ENCODE peak calls at places on chromosomes 1 and 21, in eight cellular contexts. S is HCT116, N is left lung, Y is lung, R is pancreas, G is uterus, A is OCI-LY7, M is fibroblast of lung. H is an unnamed sample. For H3K4me1, the result is how much of the 10 kb centered on the place peaks cover.

GRCh38 chr1:171653796-171654704 is 1.6 kb upstream of the MYOC start:
- DNase-seq in A (no peak), M (peak), R (no peak), S (no peak), G (peak), Y (no peak), N (no peak), H (no peak)

GRCh38 chr1:9561429-9561828 is 22.2 kb downstream of the SLC25A33 start:
- DNase-seq in N (no peak), Y (no peak), A (peak), G (no peak), S (no peak), R (no peak), M (peak), H (peak)

GRCh38 chr1:248618878-248619277 is 16.0 kb downstream of the OR2T11 start:
- DNase-seq in S (peak), G (no peak), R (peak), A (peak), N (peak), M (peak), Y (peak), H (peak)

GRCh38 chr1:179447489-179447888 is 81.7 kb downstream of the AXDND1 start:
- DNase-seq in S (peak), R (no peak), G (no peak), Y (no peak), M (no peak), A (peak), N (no peak), H (peak)

GRCh38 chr1:41733021-41733420 is 185.7 kb downstream of the HIVEP3 start:
- DNase-seq in M (no peak), A (no peak), Y (no peak), G (no peak), S (no peak), N (no peak), R (no peak), H (no peak)

GRCh38 chr1:168135982-168136708 is 585 bp downstream of the GPR161 start:
- DNase-seq in G (peak), R (peak), A (no peak), S (no peak), M (peak), Y (no peak), N (peak), H (peak)

GRCh38 chr1:95193591-95193990 is 40.4 kb upstream of the RWDD3 start:
- DNase-seq in A (no peak), N (no peak), S (no peak), G (no peak), Y (no peak), M (no peak), R (no peak), H (no peak)

GRCh38 chr1:228015276-228016180 is 8.7 kb downstream of the WNT3A start:
- DNase-seq in S (no peak), G (peak), R (no peak), M (no peak), N (peak), A (no peak), Y (no peak), H (no peak)

GRCh38 chr1:45974541-45975269 is 157.7 kb downstream of the PIK3R3 start:
- DNase-seq in N (no peak), S (no peak), A (no peak), R (no peak), Y (no peak), M (no peak), G (no peak), H (no peak)

GRCh38 chr1:57489342-57490036 is 65.6 kb upstream of the DAB1 start:
- DNase-seq in A (no peak), Y (no peak), G (no peak), N (no peak), M (peak), R (no peak), S (no peak), H (peak)

GRCh38 chr1:28580706-28581530 is 11.1 kb upstream of the RAB42 start:
- DNase-seq in A (peak), G (no peak), R (no peak), M (peak), Y (peak), N (peak), S (no peak), H (peak)

GRCh38 chr1:216710042-216710441 is 13.2 kb downstream of the ESRRG start:
- DNase-seq in A (no peak), S (no peak), N (no peak), M (no peak), Y (no peak), R (no peak), G (no peak), H (no peak)

GRCh38 chr21:42578034-42578433 is 64.4 kb downstream of the SLC37A1 start:
- DNase-seq in R (no peak), N (peak), M (no peak), G (peak), Y (no peak), S (no peak), A (no peak), H (no peak)

GRCh38 chr1:201930803-201931202 is 15.5 kb downstream of the LMOD1 start:
- DNase-seq in A (no peak), G (no peak), Y (no peak), N (no peak), R (no peak), M (no peak), S (no peak), H (no peak)

GRCh38 chr1:177909416-177909815 is 60.4 kb downstream of the SEC16B start:
- DNase-seq in G (no peak), Y (no peak), A (no peak), N (no peak), R (no peak), M (no peak), S (no peak), H (no peak)

GRCh38 chr1:56200446-56200845 is 378.9 kb downstream of the PLPP3 start:
- DNase-seq in N (no peak), A (no peak), G (no peak), M (no peak), S (no peak), R (no peak), Y (no peak), H (no peak)

GRCh38 chr1:41724248-41724647 is 194.5 kb downstream of the HIVEP3 start:
- DNase-seq in N (no peak), G (no peak), A (no peak), R (no peak), S (no peak), Y (no peak), M (peak), H (no peak)

GRCh38 chr1:193448682-193449461 is 262.5 kb upstream of the B3GALT2 start:
- DNase-seq in S (no peak), G (no peak), Y (no peak), M (no peak), A (peak), N (no peak), R (no peak), H (no peak)

GRCh38 chr1:41568204-41568603 is 83.7 kb upstream of the EDN2 start:
- DNase-seq in N (no peak), G (no peak), S (no peak), A (no peak), Y (no peak), R (no peak), M (no peak), H (no peak)

GRCh38 chr1:30166194-30166593 is 557.2 kb downstream of the MATN1 start:
- DNase-seq in M (no peak), G (no peak), R (no peak), S (no peak), A (no peak), N (no peak), Y (no peak), H (no peak)

GRCh38 chr1:53765656-53766055 is 26.7 kb upstream of the GLIS1 start:
- DNase-seq in G (no peak), N (no peak), R (no peak), A (no peak), M (peak), Y (no peak), S (no peak), H (peak)

GRCh38 chr1:17188217-17188616 is 16.7 kb upstream of the PADI1 start:
- DNase-seq in A (no peak), R (no peak), S (no peak), G (no peak), M (no peak), N (no peak), Y (no peak), H (no peak)

DNA sequence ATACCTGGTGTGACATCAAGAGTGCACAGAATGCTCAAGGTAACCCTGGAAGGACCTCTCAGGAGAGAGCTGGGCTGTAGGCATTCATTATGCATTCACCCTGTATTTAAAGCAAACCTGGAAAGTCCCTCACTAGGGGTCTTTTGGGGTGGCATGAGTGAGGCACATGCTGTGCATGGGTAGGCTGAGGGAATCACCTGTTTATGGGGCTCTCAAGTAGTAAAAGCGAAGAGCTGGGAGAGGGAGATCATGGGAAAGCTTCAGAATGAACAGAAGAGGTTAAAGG is 736 bp downstream of the EFNA1 start:
- DNase-seq in M (no peak), S (no peak), N (no peak), Y (no peak), G (no peak), A (no peak), R (no peak), H (no peak)
- H3K4me3 ChIP-seq in M (peak), S (peak), N (peak), Y (peak), G (peak), A (no peak), R (peak), H (peak)

GRCh38 chr1:43549921-43550597 is 19.4 kb downstream of the PTPRF start:
- DNase-seq in S (peak), N (peak), Y (peak), G (peak), R (peak), A (no peak), M (no peak), H (no peak)
- H3K27ac ChIP-seq in S (peak), N (peak), Y (no peak), G (peak), R (peak), A (no peak), M (no peak), H (no peak)

DNA sequence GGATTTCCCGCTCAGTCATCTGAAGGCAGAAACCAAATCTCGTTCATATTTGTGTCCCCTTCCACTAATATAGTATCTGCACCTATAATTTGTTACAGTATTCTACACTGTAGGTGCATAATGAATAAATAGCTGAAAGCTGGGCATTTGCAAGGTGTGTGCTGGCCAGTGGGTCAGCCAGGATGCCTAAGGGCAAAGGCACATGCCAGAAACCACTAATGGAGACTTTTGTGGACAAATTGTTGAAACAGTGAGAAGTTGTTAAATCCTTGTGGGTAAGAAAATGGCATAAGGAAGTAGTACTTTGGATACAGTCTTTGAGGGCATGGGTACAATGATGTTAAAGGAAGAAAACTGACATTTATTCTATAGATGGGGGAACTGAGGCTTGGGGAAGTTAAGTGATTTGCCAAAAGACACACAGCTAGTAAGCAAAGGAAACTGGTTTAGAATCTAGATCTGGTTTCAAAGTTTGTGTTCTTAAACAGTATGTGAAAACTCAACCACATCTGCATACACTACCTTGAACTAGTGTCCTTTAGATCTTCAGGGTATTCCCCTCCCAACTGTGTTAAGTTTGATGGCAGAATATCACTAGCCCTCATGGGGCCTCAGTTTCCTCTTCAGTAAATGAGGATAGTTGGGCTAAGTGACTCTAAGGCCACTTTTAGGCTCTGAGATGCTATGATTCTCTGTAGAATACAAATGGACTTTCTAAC is 26.5 kb upstream of the LRRC8C start:
- DNase-seq in A (no peak), M (no peak), S (no peak), R (no peak), Y (no peak), N (no peak), G (no peak), H (no peak)
- H3K4me1 ChIP-seq in A (under half), M (under half), S (under half), R (under half), Y (under half), N (under half), G (under half), H (under half)

GRCh38 chr1:91217911-91218310 is 186.7 kb downstream of the HFM1 start:
- DNase-seq in G (no peak), S (no peak), M (no peak), A (no peak), N (no peak), R (no peak), Y (no peak), H (no peak)
- H3K4me3 ChIP-seq in G (no peak), S (no peak), M (no peak), A (no peak), N (no peak), R (no peak), Y (no peak), H (no peak)

GRCh38 chr1:230087034-230087721 is 20.1 kb downstream of the GALNT2 start:
- DNase-seq in S (no peak), M (no peak), N (no peak), G (no peak), R (no peak), Y (no peak), A (no peak), H (peak)
- H3K27ac ChIP-seq in S (no peak), M (no peak), N (no peak), G (no peak), R (no peak), Y (no peak), A (no peak), H (no peak)

GRCh38 chr1:20164694-20165202 is 21.1 kb upstream of the UBXN10 start:
- DNase-seq in Y (no peak), A (no peak), G (no peak), N (no peak), S (no peak), M (peak), R (no peak), H (no peak)

GRCh38 chr1:20154306-20154831 is 15.2 kb downstream of the PLA2G2F start:
- DNase-seq in R (no peak), S (no peak), Y (no peak), N (peak), A (no peak), M (no peak), G (no peak), H (no peak)

GRCh38 chr1:20165522-20165951 is 20.4 kb upstream of the UBXN10 start:
- DNase-seq in R (no peak), A (peak), M (peak), G (no peak), N (no peak), Y (no peak), S (peak), H (peak)

GRCh38 chr1:20158358-20159070 is 19.4 kb downstream of the PLA2G2F start:
- DNase-seq in S (no peak), N (no peak), A (no peak), M (no peak), G (no peak), R (no peak), Y (no peak), H (no peak)

GRCh38 chr1:20160034-20160433 is 20.9 kb downstream of the PLA2G2F start:
- DNase-seq in R (no peak), N (no peak), Y (no peak), S (peak), G (no peak), A (peak), M (peak), H (no peak)
- H3K4me1 ChIP-seq in R (under half), N (under half), Y (under half), S (under half), G (under half), A (under half), M (under half), H (under half)

DNA sequence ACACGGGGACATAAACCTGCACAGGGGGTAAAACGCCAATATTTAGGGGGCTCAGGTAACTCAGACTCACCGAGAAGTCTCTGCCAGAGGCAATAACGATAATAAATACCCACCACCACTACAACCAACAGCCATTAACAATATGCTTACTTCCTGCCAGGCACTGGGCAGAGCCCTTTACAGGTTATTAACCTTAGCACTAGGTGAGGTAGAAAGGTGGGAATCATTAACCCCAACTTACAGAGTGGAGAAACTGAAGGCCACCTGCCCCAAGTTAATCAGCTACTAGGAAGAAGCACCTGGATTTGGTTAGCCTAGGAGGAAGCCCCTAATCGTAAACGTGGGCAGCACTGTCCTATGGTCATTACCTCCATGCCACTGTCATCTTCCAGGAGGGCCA is 110.1 kb downstream of the UBR4 start:
- DNase-seq in A (no peak), G (no peak), N (no peak), S (no peak), M (no peak), Y (no peak), R (no peak), H (no peak)
- H3K4me3 ChIP-seq in A (no peak), G (no peak), N (no peak), S (no peak), M (no peak), Y (no peak), R (no peak), H (no peak)

GRCh38 chr1:68045511-68046180 is 4.8 kb downstream of the DIRAS3 start:
- DNase-seq in N (no peak), G (no peak), S (no peak), Y (no peak), R (no peak), M (no peak), A (no peak), H (no peak)

GRCh38 chr1:68047659-68048026 is 2.8 kb downstream of the DIRAS3 start:
- DNase-seq in M (no peak), G (no peak), S (no peak), N (no peak), A (no peak), R (no peak), Y (no peak), H (no peak)

GRCh38 chr1:68049941-68050878 is at the start of gene DIRAS3:
- DNase-seq in A (no peak), Y (no peak), M (peak), G (peak), N (no peak), R (peak), S (peak), H (no peak)

GRCh38 chr1:68046423-68046822 is 4.0 kb downstream of the DIRAS3 start:
- DNase-seq in Y (no peak), A (no peak), N (no peak), G (no peak), R (no peak), M (no peak), S (no peak), H (no peak)

GRCh38 chr1:68046885-68047658 is 3.4 kb downstream of the DIRAS3 start:
- DNase-seq in R (no peak), N (no peak), A (no peak), G (no peak), S (no peak), Y (no peak), M (no peak), H (no peak)
- H3K27ac ChIP-seq in R (no peak), N (no peak), A (no peak), G (no peak), S (no peak), Y (no peak), M (no peak), H (no peak)

H was measured in A673.